ENCODE peak calls at places on chromosomes 12 and 14, in four cellular contexts. L is astrocyte of the cerebellum, I is heart left ventricle, U is ovary. S is an unnamed sample.

GRCh38 chr14:73235531-73236155 is 1.7 kb upstream of the PAPLN start:
- DNase-seq in I (no peak), L (no peak), U (peak; percentile 76), S (no peak)

GRCh38 chr12:120094485-120094884 is 22.1 kb downstream of the RAB35 start:
- DNase-seq in I (no peak), U (no peak), L (no peak), S (no peak)

GRCh38 chr12:64716839-64717455 is 42.3 kb downstream of the GNS start:
- DNase-seq in L (peak; percentile 36), I (no peak), U (no peak), S (no peak)

GRCh38 chr14:62126885-62127478 is 364.8 kb downstream of the SNAPC1 start:
- DNase-seq in I (no peak), U (no peak), L (peak; percentile 55), S (peak; percentile 55)

GRCh38 chr12:3164454-3165310 is 87.5 kb downstream of the TSPAN9 start:
- DNase-seq in U (no peak), L (no peak), I (no peak), S (no peak)

GRCh38 chr12:124390442-124391116 is 95.7 kb downstream of the RFLNA start:
- DNase-seq in I (peak; percentile 70), L (no peak), U (no peak), S (no peak)

GRCh38 chr12:43004908-43005307 is 415.4 kb upstream of the PRICKLE1 start:
- DNase-seq in I (no peak), L (no peak), U (no peak), S (no peak)

GRCh38 chr12:100234591-100235304 is 32.1 kb downstream of the DEPDC4 start:
- DNase-seq in L (peak; percentile 37), U (no peak), I (no peak), S (peak; percentile 28)

GRCh38 chr12:27179399-27180214 is 64.5 kb upstream of the STK38L start:
- DNase-seq in U (no peak), L (peak; percentile 95), I (no peak), S (peak; percentile 46)

GRCh38 chr12:90954921-90955320 is at the start of gene CCER1:
- DNase-seq in I (peak; percentile 18), L (no peak), U (no peak), S (no peak)

GRCh38 chr12:132444957-132445883 is 44.7 kb upstream of the FBRSL1 start:
- DNase-seq in U (no peak), I (no peak), L (no peak), S (peak; percentile 84)

GRCh38 chr12:6684609-6685008 is 4.6 kb downstream of the ZNF384 start:
- DNase-seq in L (no peak), I (no peak), U (no peak), S (peak; percentile 64)

GRCh38 chr14:50520947-50521815 is 11.2 kb downstream of the MAP4K5 start:
- DNase-seq in I (no peak), U (no peak), L (peak; percentile 63), S (no peak)

GRCh38 chr12:30599631-30600030 is 96.0 kb downstream of the IPO8 start:
- DNase-seq in I (no peak), L (no peak), U (no peak), S (no peak)

GRCh38 chr14:105203057-105203494 is 22.0 kb upstream of the NUDT14 start:
- DNase-seq in I (peak; percentile 75), L (peak; percentile 23), U (peak; percentile 64), S (no peak)

GRCh38 chr12:113712481-113712880 is 240.8 kb upstream of the LHX5 start:
- DNase-seq in I (no peak), U (no peak), L (no peak), S (no peak)

GRCh38 chr12:12461923-12462315 is 100.7 kb downstream of the DUSP16 start:
- DNase-seq in I (no peak), U (no peak), L (no peak), S (no peak)

DNA sequence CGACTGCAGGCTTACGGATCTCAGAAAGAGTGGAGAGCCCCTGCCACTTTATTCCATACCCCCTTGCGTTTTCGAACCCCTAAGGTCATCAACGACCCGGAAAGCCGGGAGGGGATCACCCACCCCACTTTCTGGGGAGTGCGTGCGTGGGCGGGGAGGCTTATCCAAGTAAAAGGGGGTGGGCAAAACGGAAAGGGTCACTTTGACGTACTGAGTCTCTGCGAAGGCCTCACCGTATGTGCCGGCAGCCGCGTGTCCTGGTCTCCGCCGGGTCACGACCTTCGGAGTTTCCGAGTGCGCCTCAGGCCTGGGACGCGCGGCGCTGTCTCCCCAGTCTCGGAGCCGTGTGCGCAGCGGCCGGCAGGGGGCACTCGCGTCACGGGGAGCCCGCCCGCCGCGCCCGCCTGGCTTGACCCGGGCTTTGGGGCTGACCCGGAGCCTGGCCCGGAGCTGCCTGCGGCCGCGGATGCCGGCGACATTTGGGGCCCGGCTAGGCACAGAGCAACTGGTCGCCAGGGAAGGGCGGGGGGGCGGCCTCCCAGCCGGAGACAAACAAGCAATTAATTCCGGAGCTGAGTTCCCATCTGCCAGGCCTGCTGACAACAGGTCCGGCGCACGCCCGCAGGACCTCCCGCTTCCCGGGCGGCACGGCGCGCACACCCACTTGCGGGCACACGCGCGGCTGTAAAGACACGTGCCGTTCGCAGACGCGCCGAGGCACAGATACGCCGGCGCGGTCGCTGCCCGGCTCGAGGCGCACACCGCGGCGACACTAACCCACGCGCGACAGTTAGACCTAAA is 890 bp upstream of the KIF26A start:
- DNase-seq in I (peak; percentile 71), L (no peak), U (peak; percentile 37), S (peak; percentile 14)
- H3K4me3 ChIP-seq in I (peak overlapping the region; percentile 83), L (peak overlapping the region; percentile 12), U (peak overlapping the region; percentile 37), S (peak overlapping the region; percentile 60)

GRCh38 chr12:49942512-49942893 is 8.0 kb upstream of the AQP2 start:
- DNase-seq in U (no peak), I (no peak), L (no peak), S (no peak)
- H3K4me3 ChIP-seq in U (no peak overlapping the region), I (no peak overlapping the region), L (no peak overlapping the region), S (no peak overlapping the region)

GRCh38 chr14:95265106-95266094 is 54.3 kb downstream of the CLMN start:
- DNase-seq in L (peak; percentile 88), I (no peak), U (no peak), S (peak; percentile 51)
- H3K4me3 ChIP-seq in L (no peak overlapping the region), I (no peak overlapping the region), U (no peak overlapping the region), S (no peak overlapping the region)

GRCh38 chr14:99194136-99194535 is 77.9 kb downstream of the BCL11B start:
- DNase-seq in U (no peak), L (no peak), I (peak; percentile 7), S (no peak)

GRCh38 chr14:99190696-99191662 is 81.0 kb downstream of the BCL11B start:
- DNase-seq in I (no peak), L (no peak), U (no peak), S (no peak)

GRCh38 chr14:99192823-99193222 is 79.2 kb downstream of the BCL11B start:
- DNase-seq in U (no peak), I (no peak), L (no peak), S (no peak)

GRCh38 chr14:99189201-99189801 is 82.7 kb downstream of the BCL11B start:
- DNase-seq in I (no peak), U (no peak), L (no peak), S (peak; percentile 51)

DNA sequence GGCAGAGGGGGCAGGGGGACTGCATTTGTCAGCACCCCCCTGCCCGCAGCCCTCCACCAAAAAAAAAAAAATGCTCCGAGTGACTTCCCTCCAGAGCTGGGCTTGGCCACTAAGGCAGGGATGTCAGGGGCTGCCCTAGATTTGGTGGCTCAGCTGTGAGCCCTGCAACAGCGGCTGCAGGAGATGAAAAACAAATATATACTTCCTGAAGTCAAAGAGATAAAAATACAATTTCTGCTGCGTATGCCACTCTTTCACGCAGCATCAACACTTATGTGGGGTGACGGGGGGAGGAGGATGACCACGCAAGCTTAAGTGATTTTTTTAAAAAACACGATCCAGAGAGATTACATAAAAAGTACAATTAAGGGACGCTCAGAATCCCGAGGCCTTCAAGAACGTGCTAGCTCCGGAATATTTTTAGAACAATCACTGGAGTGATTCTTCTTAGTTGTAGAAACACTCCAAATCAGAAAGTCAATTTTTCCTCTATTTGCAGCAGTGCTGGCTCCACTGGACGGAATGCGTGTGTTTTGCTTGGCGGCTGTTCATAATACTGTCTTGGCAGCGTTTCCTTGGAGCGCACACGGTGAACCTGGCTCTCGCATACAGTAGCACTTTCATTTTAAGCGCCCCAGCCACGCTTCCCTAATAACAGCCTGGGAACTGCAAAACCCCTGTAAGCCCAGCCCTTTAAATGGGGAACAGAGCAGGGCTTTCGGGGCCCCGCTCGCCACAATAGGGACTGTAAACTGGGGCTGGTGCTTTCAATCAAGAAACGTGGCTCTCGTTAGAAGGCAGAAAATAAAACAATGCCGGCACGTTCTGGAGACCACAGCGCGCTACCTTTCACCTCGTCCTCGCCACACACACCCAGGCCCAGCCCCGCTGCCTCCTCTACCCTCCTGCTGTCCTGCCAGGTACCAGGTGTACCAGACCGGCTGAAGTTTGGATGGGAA is 80.1 kb downstream of the BCL11B start:
- DNase-seq in L (peak; percentile 79), I (peak; percentile 38), U (peak; percentile 75), S (peak; percentile 48)
- H3K4me3 ChIP-seq in L (peak overlapping the region; percentile 35), I (peak overlapping the region; percentile 37), U (peak overlapping the region; percentile 34), S (peak overlapping the region; percentile 43)

DNA sequence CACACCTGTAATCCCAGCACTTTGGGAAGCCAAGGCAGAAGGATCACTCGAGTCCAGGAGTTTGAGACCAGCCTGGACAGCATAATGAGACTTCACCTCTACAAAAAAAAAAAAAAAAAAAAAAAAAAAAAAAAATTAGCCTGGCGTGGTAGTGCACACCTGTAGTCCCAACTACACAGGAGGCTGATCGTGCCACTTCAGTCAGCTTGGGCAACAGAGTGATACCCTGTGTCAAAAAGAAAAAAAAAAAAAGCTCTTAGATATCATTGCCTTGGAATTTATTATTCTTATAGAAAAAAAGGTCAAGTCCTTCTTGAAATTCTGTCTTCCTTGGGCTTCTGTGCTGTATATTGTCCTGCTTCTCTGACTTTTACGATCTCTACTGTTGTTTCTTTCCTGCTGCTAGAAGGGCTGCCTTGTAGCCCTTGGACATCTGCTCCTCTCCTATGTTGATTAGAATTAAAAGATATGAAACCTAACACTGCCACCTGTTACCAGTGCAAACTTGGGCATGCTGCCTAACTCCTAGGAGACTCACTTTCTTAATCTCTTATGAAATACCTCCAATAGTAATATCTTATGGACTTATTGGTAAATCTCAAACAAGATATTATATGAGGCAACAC is 5.7 kb downstream of the TMEM19 start:
- DNase-seq in L (no peak), I (no peak), U (no peak), S (no peak)
- H3K4me3 ChIP-seq in L (no peak overlapping the region), I (no peak overlapping the region), U (no peak overlapping the region), S (no peak overlapping the region)

GRCh38 chr12:54216580-54217308 is 28.0 kb upstream of the SMUG1 start:
- DNase-seq in L (peak; percentile 53), I (peak; percentile 76), U (peak; percentile 68), S (peak; percentile 95)

GRCh38 chr12:54214553-54215374 is 26.0 kb upstream of the SMUG1 start:
- DNase-seq in U (peak; percentile 83), L (peak; percentile 66), I (peak; percentile 91), S (peak; percentile 89)

GRCh38 chr12:54217774-54218221 is 29.0 kb upstream of the SMUG1 start:
- DNase-seq in U (peak; percentile 55), L (no peak), I (peak; percentile 58), S (no peak)

GRCh38 chr12:54217309-54217661 is 28.5 kb upstream of the SMUG1 start:
- DNase-seq in U (no peak), L (no peak), I (no peak), S (no peak)

GRCh38 chr12:54215990-54216579 is 27.3 kb upstream of the SMUG1 start:
- DNase-seq in L (no peak), U (peak; percentile 43), I (no peak), S (peak; percentile 22)
- H3K4me3 ChIP-seq in L (no peak overlapping the region), U (no peak overlapping the region), I (peak overlapping the region; percentile 36), S (peak overlapping the region; percentile 57)

S was measured in Jurkat, Clone E6-1.